ENCODE peak calls at places on chromosomes 5 and 9, in ten cellular contexts. Y, D, S, R, X, A, Z, Q, F and I are unnamed samples.

GRCh38 chr5:10982616-10983015 is 221.6 kb upstream of the DAP start:
- DNase-seq in A (no peak), Y (no peak), S (no peak), Q (no peak), X (no peak), R (no peak), F (no peak), Z (no peak), D (no peak), I (no peak)

GRCh38 chr5:67156976-67157583 is 39.5 kb downstream of the CD180 start:
- DNase-seq in R (no peak), Y (no peak), Q (peak; percentile 50), Z (peak; percentile 11), A (peak; percentile 63), D (no peak), F (no peak), X (peak; percentile 45), S (peak; percentile 42), I (no peak)

GRCh38 chr5:113278976-113279375 is 155.8 kb downstream of the TSSK1B start:
- DNase-seq in R (no peak), F (no peak), D (no peak), S (no peak), Q (peak; percentile 55), Y (no peak), A (no peak), X (no peak), Z (peak; percentile 78), I (no peak)

GRCh38 chr5:63822633-63823032 is 139.6 kb downstream of the HTR1A start:
- DNase-seq in Q (no peak), S (no peak), A (peak; percentile 28), F (no peak), Y (no peak), Z (no peak), D (no peak), R (no peak), X (no peak), I (no peak)

GRCh38 chr5:181246276-181247050 is 2.8 kb upstream of the RACK1 start:
- DNase-seq in S (peak; percentile 91), Q (peak; percentile 97), Z (peak; percentile 82), A (peak; percentile 87), X (peak; percentile 95), R (peak; percentile 94), Y (peak; percentile 95), D (peak; percentile 90), F (peak; percentile 93), I (peak; percentile 90)

GRCh38 chr9:132144708-132145365 is 17.0 kb upstream of the NTNG2 start:
- DNase-seq in Y (no peak), Q (peak; percentile 64), D (no peak), X (no peak), A (peak; percentile 37), S (no peak), R (no peak), F (no peak), Z (peak; percentile 64), I (no peak)

GRCh38 chr9:97475079-97475478 is 26.4 kb upstream of the TMOD1 start:
- DNase-seq in F (no peak), S (no peak), R (no peak), Q (peak; percentile 59), X (no peak), D (no peak), Z (peak; percentile 6), A (peak; percentile 39), Y (no peak), I (no peak)

GRCh38 chr5:143011621-143012020 is 241.4 kb downstream of the ARHGAP26 start:
- DNase-seq in X (no peak), S (no peak), Z (peak; percentile 96), F (no peak), Y (no peak), R (no peak), A (no peak), Q (peak; percentile 56), D (no peak), I (no peak)

GRCh38 chr5:172768573-172769323 is 2.2 kb downstream of the DUSP1 start:
- DNase-seq in D (no peak), X (peak; percentile 44), Y (no peak), R (no peak), S (peak; percentile 52), Z (peak; percentile 66), A (no peak), Q (peak; percentile 74), F (no peak), I (no peak)

GRCh38 chr9:89864731-89865130 is 259.9 kb downstream of the GADD45G start:
- DNase-seq in Z (no peak), F (no peak), A (no peak), D (peak; percentile 12), R (no peak), Q (peak; percentile 8), Y (no peak), S (no peak), X (no peak), I (no peak)

GRCh38 chr9:109313351-109313750 is 7.5 kb downstream of the EPB41L4B start:
- DNase-seq in Z (no peak), S (no peak), A (no peak), Y (no peak), X (peak; percentile 43), D (no peak), F (no peak), Q (no peak), R (no peak), I (no peak)

GRCh38 chr5:175842947-175843793 is 28.2 kb upstream of the CPLX2 start:
- DNase-seq in A (peak; percentile 73), Y (no peak), F (no peak), X (no peak), R (no peak), D (no peak), Q (peak; percentile 84), S (no peak), Z (peak; percentile 76), I (no peak)

DNA sequence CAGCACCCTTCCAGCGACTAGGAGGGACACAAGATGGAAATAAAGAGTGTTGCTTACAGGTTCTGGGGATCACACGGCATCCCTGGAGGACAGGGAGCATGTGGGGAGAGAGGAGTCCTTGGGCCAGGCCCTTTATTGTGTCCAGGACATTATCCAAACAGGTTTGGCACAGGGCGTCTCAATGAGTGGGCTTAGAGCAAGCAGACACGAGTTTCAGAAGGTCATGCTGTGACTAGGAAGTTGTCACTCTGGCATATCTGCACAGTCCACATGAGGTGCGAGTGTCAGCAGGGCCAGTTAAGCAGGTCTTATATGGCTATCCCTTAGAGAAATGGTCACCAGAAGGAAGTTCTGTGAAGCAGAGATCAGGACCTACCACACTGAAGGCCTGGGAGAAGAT is 174.5 kb upstream of the OTULINL start:
- DNase-seq in Q (no peak), F (no peak), S (no peak), D (no peak), Z (no peak), X (no peak), A (peak; percentile 34), Y (no peak), R (no peak), I (no peak)
- H3K27ac ChIP-seq in Q (peak overlapping the region; percentile 91), F (no peak overlapping the region), S (peak overlapping the region; percentile 40), D (no peak overlapping the region), Z (peak overlapping the region; percentile 52), X (peak overlapping the region; percentile 23), A (peak overlapping the region; percentile 90), Y (peak overlapping the region; percentile 9), R (peak overlapping the region; percentile 82), I (peak overlapping the region; percentile 56)

DNA sequence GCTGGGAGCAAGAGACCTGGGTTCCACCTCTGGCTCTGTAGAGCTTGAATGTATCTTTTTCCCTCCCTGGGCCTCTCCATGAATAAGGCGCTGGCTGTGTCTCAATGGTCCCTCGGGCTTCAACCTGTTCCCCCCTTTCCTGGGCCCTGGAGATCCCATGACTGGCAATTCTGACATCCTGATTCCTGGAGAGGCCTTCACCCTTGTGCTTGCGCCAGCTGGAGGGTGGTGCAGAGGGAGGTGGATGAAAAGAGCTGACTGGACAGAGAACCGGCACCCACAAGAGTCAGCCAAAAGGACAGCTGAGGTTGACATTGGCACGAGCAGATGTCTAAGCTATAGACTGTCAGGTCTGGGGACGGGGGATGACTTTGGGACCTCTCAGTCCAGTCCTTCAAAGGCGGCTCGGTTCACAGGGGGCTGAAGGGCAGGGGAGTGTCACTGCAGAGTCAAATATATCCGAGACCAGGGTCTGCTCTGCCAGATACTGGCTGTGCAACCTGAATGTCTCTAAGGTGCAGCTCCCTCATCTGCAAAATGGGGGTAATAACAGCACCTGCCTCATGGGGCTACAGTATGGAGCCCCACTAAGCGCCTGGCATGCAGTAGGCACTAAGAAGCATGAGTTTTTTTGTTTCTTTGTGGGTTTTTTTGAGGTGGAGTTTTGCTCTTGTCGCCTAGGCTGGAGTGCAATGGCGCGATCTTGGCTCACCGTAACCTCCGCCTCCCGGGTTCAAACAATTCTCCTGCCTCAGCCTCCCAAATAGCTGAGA is 13.8 kb downstream of the DNM1 start:
- DNase-seq in Y (no peak), Q (no peak), A (no peak), D (no peak), S (no peak), F (no peak), R (no peak), X (no peak), Z (no peak), I (no peak)
- H3K4me3 ChIP-seq in Y (no peak overlapping the region), Q (no peak overlapping the region), A (no peak overlapping the region), D (no peak overlapping the region), S (no peak overlapping the region), F (no peak overlapping the region), R (no peak overlapping the region), X (no peak overlapping the region), Z (no peak overlapping the region), I (no peak overlapping the region)

GRCh38 chr9:127130235-127130634 is 7.8 kb upstream of the ANGPTL2 start:
- DNase-seq in X (no peak), S (no peak), Q (no peak), Y (no peak), D (no peak), Z (no peak), A (no peak), R (no peak), F (no peak), I (no peak)

GRCh38 chr9:127129718-127130085 is 7.3 kb upstream of the ANGPTL2 start:
- DNase-seq in R (no peak), Q (no peak), A (no peak), D (no peak), S (no peak), Z (no peak), Y (no peak), X (no peak), F (no peak), I (no peak)

GRCh38 chr9:127131871-127132270 is 9.4 kb upstream of the ANGPTL2 start:
- DNase-seq in Q (peak; percentile 73), S (peak; percentile 4), D (no peak), Y (no peak), F (no peak), A (peak; percentile 55), X (no peak), Z (peak; percentile 88), R (no peak), I (no peak)

GRCh38 chr9:127132375-127132774 is 9.9 kb upstream of the ANGPTL2 start:
- DNase-seq in R (no peak), Y (no peak), Q (no peak), A (no peak), Z (no peak), X (no peak), S (peak; percentile 11), D (no peak), F (no peak), I (no peak)

GRCh38 chr9:127130661-127131538 is 8.5 kb upstream of the ANGPTL2 start:
- DNase-seq in Z (peak; percentile 97), X (peak; percentile 44), Q (peak; percentile 98), S (no peak), R (peak; percentile 56), Y (no peak), F (no peak), D (peak; percentile 53), A (peak; percentile 42), I (peak; percentile 75)
- H3K27ac ChIP-seq in Z (peak overlapping the region; percentile 96), X (peak overlapping the region; percentile 81), Q (peak overlapping the region; percentile 95), S (peak overlapping the region; percentile 81), R (peak overlapping the region; percentile 90), Y (peak overlapping the region; percentile 51), F (peak overlapping the region; percentile 5), D (no peak overlapping the region), A (no peak overlapping the region), I (peak overlapping the region; percentile 98)

GRCh38 chr5:128538249-128539037 is 398 bp upstream of the FBN2 start:
- DNase-seq in X (peak; percentile 37), F (peak; percentile 81), R (peak; percentile 80), A (peak; percentile 77), D (peak; percentile 75), Q (peak; percentile 79), Z (peak; percentile 77), S (no peak), Y (peak; percentile 84), I (no peak)
- H3K4me3 ChIP-seq in X (peak overlapping the region; percentile 21), F (peak overlapping the region; percentile 63), R (peak overlapping the region; percentile 76), A (peak overlapping the region; percentile 92), D (peak overlapping the region; percentile 56), Q (peak overlapping the region; percentile 82), Z (peak overlapping the region; percentile 59), S (peak overlapping the region; percentile 62), Y (peak overlapping the region; percentile 59), I (peak overlapping the region; percentile 58)